ENCODE peak calls at places on chromosome 19, in seven cellular contexts. One of them, this sample, is unnamed.
A peak's percentile ranks its signal among the peaks of the same experiment; 100 is the strongest.

GRCh38 chr19:670609-671075 is 5.5 kb upstream of the FSTL3 start:
- DNase-seq in activated naive CD4-positive, alpha-beta T cell treated with Interleukin-2 at 50 U/mL for 16 hours: no peak
- DNase-seq in skeletal muscle cell: no peak
- DNase-seq in activated CD8-positive, alpha-beta memory T cell treated with anti-CD3 and anti-CD28 coated beads for 24 hours: no peak
- DNase-seq in GDM1: no peak
- DNase-seq in SHP77: no peak
- DNase-seq in D721Med: no peak
- DNase-seq in this sample: no peak

GRCh38 chr19:54475706-54476105 is 2.6 kb upstream of the CDC42EP5 start:
- DNase-seq in activated naive CD4-positive, alpha-beta T cell treated with Interleukin-2 at 50 U/mL for 16 hours: no peak
- DNase-seq in skeletal muscle cell: no peak
- DNase-seq in activated CD8-positive, alpha-beta memory T cell treated with anti-CD3 and anti-CD28 coated beads for 24 hours: no peak
- DNase-seq in GDM1: no peak
- DNase-seq in SHP77: no peak
- DNase-seq in D721Med: no peak
- DNase-seq in this sample: no peak

GRCh38 chr19:2051771-2052704 is 994 bp upstream of the MKNK2 start:
- DNase-seq in activated naive CD4-positive, alpha-beta T cell treated with Interleukin-2 at 50 U/mL for 16 hours: peak; percentile 38
- DNase-seq in skeletal muscle cell: no peak
- DNase-seq in activated CD8-positive, alpha-beta memory T cell treated with anti-CD3 and anti-CD28 coated beads for 24 hours: peak; percentile 79
- DNase-seq in GDM1: no peak
- DNase-seq in SHP77: no peak
- DNase-seq in D721Med: no peak
- DNase-seq in this sample: no peak

GRCh38 chr19:6119031-6119430 is 8.7 kb upstream of the RFX2 start:
- DNase-seq in activated naive CD4-positive, alpha-beta T cell treated with Interleukin-2 at 50 U/mL for 16 hours: no peak
- DNase-seq in skeletal muscle cell: no peak
- DNase-seq in activated CD8-positive, alpha-beta memory T cell treated with anti-CD3 and anti-CD28 coated beads for 24 hours: no peak
- DNase-seq in GDM1: no peak
- DNase-seq in SHP77: no peak
- DNase-seq in D721Med: no peak
- DNase-seq in this sample: no peak

GRCh38 chr19:19106061-19106551 is 32.2 kb downstream of the TMEM161A start:
- DNase-seq in activated naive CD4-positive, alpha-beta T cell treated with Interleukin-2 at 50 U/mL for 16 hours: no peak
- DNase-seq in skeletal muscle cell: no peak
- DNase-seq in activated CD8-positive, alpha-beta memory T cell treated with anti-CD3 and anti-CD28 coated beads for 24 hours: no peak
- DNase-seq in GDM1: no peak
- DNase-seq in SHP77: no peak
- DNase-seq in D721Med: no peak
- DNase-seq in this sample: no peak

GRCh38 chr19:4868286-4868834 is 893 bp upstream of the PLIN3 start:
- DNase-seq in activated naive CD4-positive, alpha-beta T cell treated with Interleukin-2 at 50 U/mL for 16 hours: no peak
- DNase-seq in skeletal muscle cell: no peak
- DNase-seq in activated CD8-positive, alpha-beta memory T cell treated with anti-CD3 and anti-CD28 coated beads for 24 hours: no peak
- DNase-seq in GDM1: no peak
- DNase-seq in SHP77: no peak
- DNase-seq in D721Med: peak; percentile 0
- DNase-seq in this sample: no peak

GRCh38 chr19:3765121-3765520 is 2.6 kb downstream of the MRPL54 start:
- DNase-seq in activated naive CD4-positive, alpha-beta T cell treated with Interleukin-2 at 50 U/mL for 16 hours: no peak
- DNase-seq in skeletal muscle cell: no peak
- DNase-seq in activated CD8-positive, alpha-beta memory T cell treated with anti-CD3 and anti-CD28 coated beads for 24 hours: no peak
- DNase-seq in GDM1: no peak
- DNase-seq in SHP77: no peak
- DNase-seq in D721Med: no peak
- DNase-seq in this sample: no peak

GRCh38 chr19:5504115-5504514 is 48.9 kb downstream of the ZNRF4 start:
- DNase-seq in activated naive CD4-positive, alpha-beta T cell treated with Interleukin-2 at 50 U/mL for 16 hours: no peak
- DNase-seq in skeletal muscle cell: no peak
- DNase-seq in activated CD8-positive, alpha-beta memory T cell treated with anti-CD3 and anti-CD28 coated beads for 24 hours: no peak
- DNase-seq in GDM1: no peak
- DNase-seq in SHP77: no peak
- DNase-seq in D721Med: no peak
- DNase-seq in this sample: no peak

GRCh38 chr19:32631381-32631780 is 43.6 kb downstream of the ANKRD27 start:
- DNase-seq in activated naive CD4-positive, alpha-beta T cell treated with Interleukin-2 at 50 U/mL for 16 hours: no peak
- DNase-seq in skeletal muscle cell: no peak
- DNase-seq in activated CD8-positive, alpha-beta memory T cell treated with anti-CD3 and anti-CD28 coated beads for 24 hours: no peak
- DNase-seq in GDM1: no peak
- DNase-seq in SHP77: no peak
- DNase-seq in D721Med: no peak
- DNase-seq in this sample: no peak

GRCh38 chr19:11168568-11168967 is 13.0 kb upstream of the SPC24 start:
- DNase-seq in activated naive CD4-positive, alpha-beta T cell treated with Interleukin-2 at 50 U/mL for 16 hours: no peak
- DNase-seq in skeletal muscle cell: peak; percentile 83
- DNase-seq in activated CD8-positive, alpha-beta memory T cell treated with anti-CD3 and anti-CD28 coated beads for 24 hours: no peak
- DNase-seq in GDM1: no peak
- DNase-seq in SHP77: no peak
- DNase-seq in D721Med: no peak
- DNase-seq in this sample: no peak

GRCh38 chr19:6116749-6117430 is 6.6 kb upstream of the RFX2 start:
- DNase-seq in activated naive CD4-positive, alpha-beta T cell treated with Interleukin-2 at 50 U/mL for 16 hours: no peak
- DNase-seq in skeletal muscle cell: no peak
- DNase-seq in activated CD8-positive, alpha-beta memory T cell treated with anti-CD3 and anti-CD28 coated beads for 24 hours: no peak
- DNase-seq in GDM1: no peak
- DNase-seq in SHP77: no peak
- DNase-seq in D721Med: no peak
- DNase-seq in this sample: no peak

GRCh38 chr19:17616961-17617806 is 61.7 kb downstream of the COLGALT1 start:
- DNase-seq in activated naive CD4-positive, alpha-beta T cell treated with Interleukin-2 at 50 U/mL for 16 hours: no peak
- DNase-seq in skeletal muscle cell: no peak
- DNase-seq in activated CD8-positive, alpha-beta memory T cell treated with anti-CD3 and anti-CD28 coated beads for 24 hours: no peak
- DNase-seq in GDM1: no peak
- DNase-seq in SHP77: no peak
- DNase-seq in D721Med: no peak
- DNase-seq in this sample: no peak

GRCh38 chr19:1862424-1863307 is 713 bp downstream of the KLF16 start:
- DNase-seq in activated naive CD4-positive, alpha-beta T cell treated with Interleukin-2 at 50 U/mL for 16 hours: peak; percentile 60
- DNase-seq in skeletal muscle cell: no peak
- DNase-seq in activated CD8-positive, alpha-beta memory T cell treated with anti-CD3 and anti-CD28 coated beads for 24 hours: peak; percentile 82
- DNase-seq in GDM1: peak; percentile 41
- DNase-seq in SHP77: no peak
- DNase-seq in D721Med: no peak
- DNase-seq in this sample: peak; percentile 28

GRCh38 chr19:3320853-3321252 is 45.5 kb upstream of the NFIC start:
- DNase-seq in activated naive CD4-positive, alpha-beta T cell treated with Interleukin-2 at 50 U/mL for 16 hours: no peak
- DNase-seq in skeletal muscle cell: no peak
- DNase-seq in activated CD8-positive, alpha-beta memory T cell treated with anti-CD3 and anti-CD28 coated beads for 24 hours: no peak
- DNase-seq in GDM1: no peak
- DNase-seq in SHP77: no peak
- DNase-seq in D721Med: no peak
- DNase-seq in this sample: no peak

GRCh38 chr19:1618157-1619093 is 13.2 kb upstream of the UQCR11 start:
- DNase-seq in activated naive CD4-positive, alpha-beta T cell treated with Interleukin-2 at 50 U/mL for 16 hours: peak; percentile 21
- DNase-seq in skeletal muscle cell: no peak
- DNase-seq in activated CD8-positive, alpha-beta memory T cell treated with anti-CD3 and anti-CD28 coated beads for 24 hours: no peak
- DNase-seq in GDM1: no peak
- DNase-seq in SHP77: no peak
- DNase-seq in D721Med: no peak
- DNase-seq in this sample: peak; percentile 13

GRCh38 chr19:35369522-35369921 is 1.3 kb upstream of the GPR42 start:
- DNase-seq in activated naive CD4-positive, alpha-beta T cell treated with Interleukin-2 at 50 U/mL for 16 hours: no peak
- DNase-seq in skeletal muscle cell: no peak
- DNase-seq in activated CD8-positive, alpha-beta memory T cell treated with anti-CD3 and anti-CD28 coated beads for 24 hours: no peak
- DNase-seq in GDM1: no peak
- DNase-seq in SHP77: no peak
- DNase-seq in D721Med: no peak
- DNase-seq in this sample: no peak

GRCh38 chr19:8192227-8192820 is 16.8 kb upstream of the CERS4 start:
- DNase-seq in activated naive CD4-positive, alpha-beta T cell treated with Interleukin-2 at 50 U/mL for 16 hours: no peak
- DNase-seq in skeletal muscle cell: no peak
- DNase-seq in activated CD8-positive, alpha-beta memory T cell treated with anti-CD3 and anti-CD28 coated beads for 24 hours: no peak
- DNase-seq in GDM1: no peak
- DNase-seq in SHP77: no peak
- DNase-seq in D721Med: no peak
- DNase-seq in this sample: no peak

GRCh38 chr19:2723345-2723715 is 2.2 kb upstream of the DIRAS1 start:
- DNase-seq in activated naive CD4-positive, alpha-beta T cell treated with Interleukin-2 at 50 U/mL for 16 hours: no peak
- DNase-seq in skeletal muscle cell: no peak
- DNase-seq in activated CD8-positive, alpha-beta memory T cell treated with anti-CD3 and anti-CD28 coated beads for 24 hours: no peak
- DNase-seq in GDM1: no peak
- DNase-seq in SHP77: no peak
- DNase-seq in D721Med: no peak
- DNase-seq in this sample: no peak

GRCh38 chr19:7561229-7561806 is 25.8 kb downstream of the PNPLA6 start:
- DNase-seq in activated naive CD4-positive, alpha-beta T cell treated with Interleukin-2 at 50 U/mL for 16 hours: no peak
- DNase-seq in skeletal muscle cell: no peak
- DNase-seq in activated CD8-positive, alpha-beta memory T cell treated with anti-CD3 and anti-CD28 coated beads for 24 hours: no peak
- DNase-seq in GDM1: no peak
- DNase-seq in SHP77: no peak
- DNase-seq in D721Med: no peak
- DNase-seq in this sample: no peak

GRCh38 chr19:7855426-7856276 is 18.5 kb downstream of the PRR36 start:
- DNase-seq in activated naive CD4-positive, alpha-beta T cell treated with Interleukin-2 at 50 U/mL for 16 hours: no peak
- DNase-seq in skeletal muscle cell: no peak
- DNase-seq in activated CD8-positive, alpha-beta memory T cell treated with anti-CD3 and anti-CD28 coated beads for 24 hours: no peak
- DNase-seq in GDM1: no peak
- DNase-seq in SHP77: no peak
- DNase-seq in D721Med: no peak
- DNase-seq in this sample: no peak

GRCh38 chr19:34118879-34119748 is 53.2 kb upstream of the LSM14A start:
- DNase-seq in activated naive CD4-positive, alpha-beta T cell treated with Interleukin-2 at 50 U/mL for 16 hours: no peak
- DNase-seq in skeletal muscle cell: no peak
- DNase-seq in activated CD8-positive, alpha-beta memory T cell treated with anti-CD3 and anti-CD28 coated beads for 24 hours: no peak
- DNase-seq in GDM1: no peak
- DNase-seq in SHP77: no peak
- DNase-seq in D721Med: no peak
- DNase-seq in this sample: no peak

GRCh38 chr19:10961073-10961762 is 388 bp downstream of the SMARCA4 start:
- DNase-seq in activated naive CD4-positive, alpha-beta T cell treated with Interleukin-2 at 50 U/mL for 16 hours: no peak
- DNase-seq in skeletal muscle cell: no peak
- DNase-seq in activated CD8-positive, alpha-beta memory T cell treated with anti-CD3 and anti-CD28 coated beads for 24 hours: peak; percentile 75
- DNase-seq in GDM1: peak; percentile 77
- DNase-seq in SHP77: no peak
- DNase-seq in D721Med: peak; percentile 57
- DNase-seq in this sample: peak; percentile 37

GRCh38 chr19:18657590-18658365 is 20.9 kb downstream of the KLHL26 start:
- DNase-seq in activated naive CD4-positive, alpha-beta T cell treated with Interleukin-2 at 50 U/mL for 16 hours: no peak
- DNase-seq in skeletal muscle cell: no peak
- DNase-seq in activated CD8-positive, alpha-beta memory T cell treated with anti-CD3 and anti-CD28 coated beads for 24 hours: no peak
- DNase-seq in GDM1: no peak
- DNase-seq in SHP77: no peak
- DNase-seq in D721Med: peak; percentile 54
- DNase-seq in this sample: no peak

GRCh38 chr19:46374526-46375475 is 27.9 kb downstream of the PPP5C start:
- DNase-seq in activated naive CD4-positive, alpha-beta T cell treated with Interleukin-2 at 50 U/mL for 16 hours: no peak
- DNase-seq in skeletal muscle cell: no peak
- DNase-seq in activated CD8-positive, alpha-beta memory T cell treated with anti-CD3 and anti-CD28 coated beads for 24 hours: no peak
- DNase-seq in GDM1: no peak
- DNase-seq in SHP77: no peak
- DNase-seq in D721Med: no peak
- DNase-seq in this sample: no peak

GRCh38 chr19:29587518-29587986 is 18.5 kb upstream of the POP4 start:
- DNase-seq in activated naive CD4-positive, alpha-beta T cell treated with Interleukin-2 at 50 U/mL for 16 hours: peak; percentile 63
- DNase-seq in skeletal muscle cell: no peak
- DNase-seq in activated CD8-positive, alpha-beta memory T cell treated with anti-CD3 and anti-CD28 coated beads for 24 hours: peak; percentile 69
- DNase-seq in GDM1: no peak
- DNase-seq in SHP77: no peak
- DNase-seq in D721Med: no peak
- DNase-seq in this sample: no peak

GRCh38 chr19:46637224-46637623 is 1.2 kb upstream of the GNG8 start:
- DNase-seq in activated naive CD4-positive, alpha-beta T cell treated with Interleukin-2 at 50 U/mL for 16 hours: peak; percentile 27
- DNase-seq in skeletal muscle cell: no peak
- DNase-seq in activated CD8-positive, alpha-beta memory T cell treated with anti-CD3 and anti-CD28 coated beads for 24 hours: no peak
- DNase-seq in GDM1: no peak
- DNase-seq in SHP77: no peak
- DNase-seq in D721Med: no peak
- DNase-seq in this sample: no peak

GRCh38 chr19:1455336-1456120 is 5.6 kb downstream of the APC2 start:
- DNase-seq in activated naive CD4-positive, alpha-beta T cell treated with Interleukin-2 at 50 U/mL for 16 hours: peak; percentile 54
- DNase-seq in skeletal muscle cell: no peak
- DNase-seq in activated CD8-positive, alpha-beta memory T cell treated with anti-CD3 and anti-CD28 coated beads for 24 hours: no peak
- DNase-seq in GDM1: peak; percentile 72
- DNase-seq in SHP77: peak; percentile 56
- DNase-seq in D721Med: peak; percentile 77
- DNase-seq in this sample: peak; percentile 65

GRCh38 chr19:33111587-33111986 is 20.3 kb upstream of the WDR88 start:
- DNase-seq in activated naive CD4-positive, alpha-beta T cell treated with Interleukin-2 at 50 U/mL for 16 hours: no peak
- DNase-seq in skeletal muscle cell: no peak
- DNase-seq in activated CD8-positive, alpha-beta memory T cell treated with anti-CD3 and anti-CD28 coated beads for 24 hours: no peak
- DNase-seq in GDM1: no peak
- DNase-seq in SHP77: no peak
- DNase-seq in D721Med: no peak
- DNase-seq in this sample: no peak

GRCh38 chr19:37511186-37511585 is 4.4 kb downstream of the ZNF793 start:
- DNase-seq in activated naive CD4-positive, alpha-beta T cell treated with Interleukin-2 at 50 U/mL for 16 hours: no peak
- DNase-seq in skeletal muscle cell: no peak
- DNase-seq in activated CD8-positive, alpha-beta memory T cell treated with anti-CD3 and anti-CD28 coated beads for 24 hours: no peak
- DNase-seq in GDM1: no peak
- DNase-seq in SHP77: no peak
- DNase-seq in D721Med: no peak
- DNase-seq in this sample: no peak

GRCh38 chr19:56273563-56274117 is 1.1 kb downstream of the EDDM13 start:
- DNase-seq in activated naive CD4-positive, alpha-beta T cell treated with Interleukin-2 at 50 U/mL for 16 hours: no peak
- DNase-seq in skeletal muscle cell: no peak
- DNase-seq in activated CD8-positive, alpha-beta memory T cell treated with anti-CD3 and anti-CD28 coated beads for 24 hours: no peak
- DNase-seq in GDM1: no peak
- DNase-seq in SHP77: no peak
- DNase-seq in D721Med: no peak
- DNase-seq in this sample: no peak

GRCh38 chr19:18701250-18701608 is 17.7 kb downstream of the CRTC1 start:
- DNase-seq in activated naive CD4-positive, alpha-beta T cell treated with Interleukin-2 at 50 U/mL for 16 hours: no peak
- DNase-seq in skeletal muscle cell: no peak
- DNase-seq in activated CD8-positive, alpha-beta memory T cell treated with anti-CD3 and anti-CD28 coated beads for 24 hours: no peak
- DNase-seq in GDM1: no peak
- DNase-seq in SHP77: no peak
- DNase-seq in D721Med: no peak
- DNase-seq in this sample: no peak

GRCh38 chr19:55220525-55220924 is 8.0 kb downstream of the TMEM86B start:
- DNase-seq in activated naive CD4-positive, alpha-beta T cell treated with Interleukin-2 at 50 U/mL for 16 hours: no peak
- DNase-seq in skeletal muscle cell: no peak
- DNase-seq in activated CD8-positive, alpha-beta memory T cell treated with anti-CD3 and anti-CD28 coated beads for 24 hours: no peak
- DNase-seq in GDM1: no peak
- DNase-seq in SHP77: no peak
- DNase-seq in D721Med: no peak
- DNase-seq in this sample: no peak

GRCh38 chr19:41409288-41409687 is 11.7 kb downstream of the BCKDHA start:
- DNase-seq in activated naive CD4-positive, alpha-beta T cell treated with Interleukin-2 at 50 U/mL for 16 hours: no peak
- DNase-seq in skeletal muscle cell: no peak
- DNase-seq in activated CD8-positive, alpha-beta memory T cell treated with anti-CD3 and anti-CD28 coated beads for 24 hours: no peak
- DNase-seq in GDM1: no peak
- DNase-seq in SHP77: peak; percentile 78
- DNase-seq in D721Med: no peak
- DNase-seq in this sample: no peak

GRCh38 chr19:50285833-50286232 is 43.3 kb downstream of the KCNC3 start:
- DNase-seq in activated naive CD4-positive, alpha-beta T cell treated with Interleukin-2 at 50 U/mL for 16 hours: no peak
- DNase-seq in skeletal muscle cell: no peak
- DNase-seq in activated CD8-positive, alpha-beta memory T cell treated with anti-CD3 and anti-CD28 coated beads for 24 hours: no peak
- DNase-seq in GDM1: no peak
- DNase-seq in SHP77: no peak
- DNase-seq in D721Med: no peak
- DNase-seq in this sample: no peak

GRCh38 chr19:2495651-2496316 is 19.9 kb downstream of the GADD45B start:
- DNase-seq in activated naive CD4-positive, alpha-beta T cell treated with Interleukin-2 at 50 U/mL for 16 hours: no peak
- DNase-seq in skeletal muscle cell: no peak
- DNase-seq in activated CD8-positive, alpha-beta memory T cell treated with anti-CD3 and anti-CD28 coated beads for 24 hours: no peak
- DNase-seq in GDM1: no peak
- DNase-seq in SHP77: no peak
- DNase-seq in D721Med: no peak
- DNase-seq in this sample: no peak

GRCh38 chr19:15780595-15781418 is 6.7 kb upstream of the OR10H5 start:
- DNase-seq in activated naive CD4-positive, alpha-beta T cell treated with Interleukin-2 at 50 U/mL for 16 hours: no peak
- DNase-seq in skeletal muscle cell: no peak
- DNase-seq in activated CD8-positive, alpha-beta memory T cell treated with anti-CD3 and anti-CD28 coated beads for 24 hours: peak; percentile 53
- DNase-seq in GDM1: no peak
- DNase-seq in SHP77: no peak
- DNase-seq in D721Med: no peak
- DNase-seq in this sample: no peak

GRCh38 chr19:2616741-2617392 is 85.6 kb downstream of the GNG7 start:
- DNase-seq in activated naive CD4-positive, alpha-beta T cell treated with Interleukin-2 at 50 U/mL for 16 hours: no peak
- DNase-seq in skeletal muscle cell: no peak
- DNase-seq in activated CD8-positive, alpha-beta memory T cell treated with anti-CD3 and anti-CD28 coated beads for 24 hours: no peak
- DNase-seq in GDM1: no peak
- DNase-seq in SHP77: no peak
- DNase-seq in D721Med: no peak
- DNase-seq in this sample: peak; percentile 23

GRCh38 chr19:18465214-18465963 is 27.5 kb upstream of the ISYNA1 start:
- DNase-seq in activated naive CD4-positive, alpha-beta T cell treated with Interleukin-2 at 50 U/mL for 16 hours: no peak
- DNase-seq in skeletal muscle cell: no peak
- DNase-seq in activated CD8-positive, alpha-beta memory T cell treated with anti-CD3 and anti-CD28 coated beads for 24 hours: no peak
- DNase-seq in GDM1: no peak
- DNase-seq in SHP77: no peak
- DNase-seq in D721Med: no peak
- DNase-seq in this sample: no peak